ENCODE peak calls at places on chromosomes 1 and 21, in ten cellular contexts. Q is activated naive CD4-positive, alpha-beta T cell treated with Interleukin-2 at 50 U/mL for 16 hours; F is left colon; G is thoracic aorta; A is fibroblast of lung; I is GM13977; Y is KBM-7; T is memory B cell; Z is activated T-helper 1 cell treated with anti-CD3 and anti-CD28 coated beads, Interleukin-2, amount 50 U/mL, for 16 hours; P is stimulated activated CD4-positive, alpha-beta T cell treated with anti-CD3 and anti-CD28 coated beads, Interleukin-2, amount 100 ng/mL, for 48 hours. S is an unnamed sample.

GRCh38 chr1:61207416-61207815 is 125.1 kb downstream of the NFIA start:
- DNase-seq in Q (no peak), F (no peak), G (no peak), A (no peak), I (no peak), Y (no peak), T (no peak), Z (no peak), P (no peak), S (no peak)

GRCh38 chr1:125085720-125086591 is 3901.2 kb downstream of the SRGAP2C start:
- DNase-seq in Q (no peak), F (no peak), G (no peak), A (no peak), I (no peak), Y (no peak), T (no peak), Z (no peak), P (no peak), S (no peak)

GRCh38 chr1:23562138-23562819 is 3.0 kb upstream of the ID3 start:
- DNase-seq in Q (no peak), F (peak; percentile 93), G (peak; percentile 94), A (peak; percentile 98), I (peak; percentile 82), Y (peak; percentile 92), T (no peak), Z (no peak), P (no peak), S (peak; percentile 68)

GRCh38 chr1:98327151-98327918 is 334.2 kb upstream of the SNX7 start:
- DNase-seq in Q (no peak), F (no peak), G (no peak), A (peak; percentile 88), I (no peak), Y (no peak), T (no peak), Z (no peak), P (no peak), S (no peak)

GRCh38 chr1:94617139-94617805 is 75.7 kb upstream of the F3 start:
- DNase-seq in Q (no peak), F (no peak), G (no peak), A (peak; percentile 45), I (no peak), Y (no peak), T (no peak), Z (no peak), P (no peak), S (peak; percentile 49)

GRCh38 chr1:21318714-21319159 is 28.5 kb upstream of the ECE1 start:
- DNase-seq in Q (no peak), F (peak; percentile 66), G (peak; percentile 80), A (peak; percentile 89), I (no peak), Y (no peak), T (no peak), Z (no peak), P (no peak), S (no peak)

GRCh38 chr1:110319332-110320167 is 19.6 kb upstream of the RBM15 start:
- DNase-seq in Q (no peak), F (no peak), G (no peak), A (no peak), I (no peak), Y (peak; percentile 29), T (no peak), Z (no peak), P (no peak), S (no peak)

GRCh38 chr1:202276920-202277319 is 64.8 kb downstream of the UBE2T start:
- DNase-seq in Q (no peak), F (no peak), G (no peak), A (no peak), I (no peak), Y (no peak), T (no peak), Z (no peak), P (no peak), S (no peak)

GRCh38 chr1:38084700-38085099 is 38.1 kb upstream of the POU3F1 start:
- DNase-seq in Q (no peak), F (no peak), G (no peak), A (no peak), I (no peak), Y (no peak), T (no peak), Z (no peak), P (no peak), S (no peak)

GRCh38 chr1:221667504-221667903 is 74.4 kb downstream of the DUSP10 start:
- DNase-seq in Q (no peak), F (no peak), G (no peak), A (peak; percentile 84), I (peak; percentile 8), Y (peak; percentile 15), T (no peak), Z (no peak), P (no peak), S (no peak)

GRCh38 chr1:117895482-117896114 is 33.8 kb downstream of the GDAP2 start:
- DNase-seq in Q (peak; percentile 45), F (peak; percentile 75), G (peak; percentile 13), A (peak; percentile 92), I (peak; percentile 52), Y (peak; percentile 68), T (peak; percentile 54), Z (peak; percentile 15), P (peak; percentile 68), S (peak; percentile 56)

GRCh38 chr1:168301664-168302320 is 21.1 kb downstream of the TBX19 start:
- DNase-seq in Q (no peak), F (no peak), G (no peak), A (peak; percentile 14), I (no peak), Y (no peak), T (no peak), Z (no peak), P (no peak), S (no peak)

GRCh38 chr1:50976111-50976889 is 6.3 kb downstream of the CDKN2C start:
- DNase-seq in Q (peak; percentile 7), F (no peak), G (no peak), A (peak; percentile 7), I (no peak), Y (peak; percentile 59), T (no peak), Z (no peak), P (no peak), S (no peak)

GRCh38 chr1:241276391-241276790 is 80.6 kb downstream of the RGS7 start:
- DNase-seq in Q (no peak), F (no peak), G (no peak), A (no peak), I (no peak), Y (no peak), T (no peak), Z (no peak), P (no peak), S (no peak)

GRCh38 chr1:26861286-26861701 is 1.7 kb upstream of the SFN start:
- DNase-seq in Q (no peak), F (no peak), G (no peak), A (peak; percentile 28), I (no peak), Y (peak; percentile 35), T (no peak), Z (no peak), P (no peak), S (no peak)

GRCh38 chr1:229217716-229218115 is 53.2 kb upstream of the RAB4A start:
- DNase-seq in Q (no peak), F (no peak), G (no peak), A (no peak), I (no peak), Y (no peak), T (no peak), Z (no peak), P (no peak), S (no peak)

GRCh38 chr1:2638466-2639115 is 5.8 kb upstream of the MMEL1 start:
- DNase-seq in Q (no peak), F (no peak), G (no peak), A (no peak), I (no peak), Y (no peak), T (no peak), Z (no peak), P (no peak), S (no peak)

GRCh38 chr1:69569281-69569970 is 1.7 kb downstream of the LRRC7 start:
- DNase-seq in Q (no peak), F (no peak), G (no peak), A (no peak), I (no peak), Y (no peak), T (no peak), Z (no peak), P (no peak), S (no peak)

GRCh38 chr1:43586136-43586726 is 55.5 kb downstream of the PTPRF start:
- DNase-seq in Q (no peak), F (no peak), G (no peak), A (no peak), I (no peak), Y (no peak), T (no peak), Z (no peak), P (no peak), S (no peak)

GRCh38 chr1:30051777-30052176 is 671.6 kb downstream of the MATN1 start:
- DNase-seq in Q (no peak), F (no peak), G (no peak), A (no peak), I (no peak), Y (no peak), T (no peak), Z (no peak), P (no peak), S (no peak)

GRCh38 chr21:45993210-45994085 is 11.9 kb downstream of the COL6A1 start:
- DNase-seq in Q (no peak), F (peak; percentile 3), G (peak; percentile 1), A (no peak), I (no peak), Y (no peak), T (no peak), Z (no peak), P (no peak), S (no peak)